ENCODE peak calls at places on chromosomes 16 and 17, in ten cellular contexts. W is cardiac muscle cell, E is sigmoid colon, Z is AG04449, R is PC-3, X is B cell, J is nephron progenitor cell, I is stomach, N is lower leg skin, F is PC-9. Q is an unnamed sample.

GRCh38 chr17:68771867-68772515 is 170.8 kb upstream of the FAM20A start:
- DNase-seq in W (peak), E (no peak), Z (no peak), R (peak), X (peak), J (no peak), I (no peak), N (no peak), F (no peak), Q (peak)

GRCh38 chr16:76910931-76911330 is 280.1 kb upstream of the MON1B start:
- DNase-seq in W (no peak), E (no peak), Z (peak), R (peak), X (no peak), J (no peak), I (no peak), N (no peak), F (no peak), Q (no peak)

GRCh38 chr17:42284566-42284965 is 3.7 kb upstream of the STAT5A start:
- DNase-seq in W (no peak), E (peak), Z (no peak), R (no peak), X (no peak), J (no peak), I (peak), N (no peak), F (no peak), Q (no peak)

GRCh38 chr17:559699-560378 is 154.8 kb downstream of the VPS53 start:
- DNase-seq in W (no peak), E (peak), Z (peak), R (peak), X (no peak), J (no peak), I (no peak), N (peak), F (peak), Q (no peak)

GRCh38 chr16:46789499-46790414 is 41.2 kb downstream of the C16orf87 start:
- DNase-seq in W (peak), E (peak), Z (no peak), R (peak), X (peak), J (peak), I (peak), N (peak), F (no peak), Q (peak)

GRCh38 chr17:64411999-64412771 is 21.5 kb upstream of the PECAM1 start:
- DNase-seq in W (peak), E (peak), Z (no peak), R (no peak), X (peak), J (peak), I (no peak), N (peak), F (no peak), Q (no peak)

GRCh38 chr17:70420876-70421445 is 251.6 kb downstream of the KCNJ2 start:
- DNase-seq in W (no peak), E (no peak), Z (no peak), R (no peak), X (no peak), J (no peak), I (no peak), N (no peak), F (peak), Q (no peak)

GRCh38 chr17:82319619-82320062 is 2.2 kb upstream of the CD7 start:
- DNase-seq in W (no peak), E (no peak), Z (no peak), R (no peak), X (no peak), J (no peak), I (no peak), N (no peak), F (no peak), Q (no peak)

GRCh38 chr16:14423344-14423743 is 206.7 kb downstream of the PARN start:
- DNase-seq in W (no peak), E (no peak), Z (no peak), R (peak), X (no peak), J (no peak), I (no peak), N (no peak), F (no peak), Q (no peak)

GRCh38 chr16:4611337-4612023 is 3.2 kb downstream of the UBALD1 start:
- DNase-seq in W (no peak), E (peak), Z (no peak), R (no peak), X (no peak), J (no peak), I (no peak), N (no peak), F (no peak), Q (no peak)

GRCh38 chr16:65739518-65739917 is 617.7 kb upstream of the CDH11 start:
- DNase-seq in W (no peak), E (no peak), Z (no peak), R (no peak), X (no peak), J (no peak), I (no peak), N (no peak), F (no peak), Q (peak)

GRCh38 chr16:55501549-55502322 is 7.1 kb upstream of the LPCAT2 start:
- DNase-seq in W (no peak), E (no peak), Z (no peak), R (peak), X (no peak), J (no peak), I (no peak), N (no peak), F (peak), Q (no peak)

GRCh38 chr16:54927125-54928015 is 3.3 kb upstream of the IRX5 start:
- DNase-seq in W (peak), E (no peak), Z (no peak), R (no peak), X (no peak), J (no peak), I (no peak), N (no peak), F (peak), Q (no peak)

GRCh38 chr16:77596243-77596642 is 126.1 kb upstream of the NUDT7 start:
- DNase-seq in W (no peak), E (no peak), Z (no peak), R (no peak), X (no peak), J (no peak), I (no peak), N (no peak), F (no peak), Q (no peak)

GRCh38 chr17:4204676-4205075 is 59.1 kb downstream of the ANKFY1 start:
- DNase-seq in W (no peak), E (peak), Z (peak), R (no peak), X (no peak), J (no peak), I (no peak), N (peak), F (no peak), Q (no peak)

GRCh38 chr17:28384281-28385036 is 13.0 kb downstream of the SARM1 start:
- DNase-seq in W (peak), E (no peak), Z (no peak), R (peak), X (peak), J (peak), I (peak), N (peak), F (peak), Q (no peak)

GRCh38 chr17:69012895-69013805 is 47.6 kb downstream of the ABCA9 start:
- DNase-seq in W (no peak), E (no peak), Z (no peak), R (peak), X (no peak), J (no peak), I (no peak), N (no peak), F (no peak), Q (no peak)

GRCh38 chr17:29567362-29568330 is 809 bp upstream of the ABHD15 start:
- DNase-seq in W (peak), E (peak), Z (no peak), R (peak), X (peak), J (peak), I (peak), N (peak), F (peak), Q (peak)

GRCh38 chr17:68301438-68301959 is 10.2 kb downstream of the ARSG start:
- DNase-seq in W (no peak), E (no peak), Z (no peak), R (no peak), X (no peak), J (no peak), I (no peak), N (no peak), F (peak), Q (no peak)

GRCh38 chr16:57667526-57668258 is 414 bp upstream of the ADGRG3 start:
- DNase-seq in W (no peak), E (no peak), Z (no peak), R (no peak), X (no peak), J (no peak), I (peak), N (no peak), F (peak), Q (no peak)

GRCh38 chr16:56121156-56121500 is 70.2 kb upstream of the GNAO1 start:
- DNase-seq in W (no peak), E (no peak), Z (no peak), R (no peak), X (peak), J (no peak), I (no peak), N (no peak), F (no peak), Q (peak)

GRCh38 chr17:82239926-82240505 is 11.2 kb downstream of the SLC16A3 start:
- DNase-seq in W (no peak), E (peak), Z (no peak), R (no peak), X (no peak), J (no peak), I (no peak), N (no peak), F (no peak), Q (no peak)

GRCh38 chr16:55056585-55057520 is 126.2 kb downstream of the IRX5 start:
- DNase-seq in W (peak), E (peak), Z (no peak), R (no peak), X (no peak), J (peak), I (no peak), N (no peak), F (no peak), Q (no peak)

GRCh38 chr17:58351710-58352017 is 337 bp downstream of the SUPT4H1 start:
- DNase-seq in W (no peak), E (no peak), Z (no peak), R (no peak), X (no peak), J (no peak), I (no peak), N (no peak), F (no peak), Q (no peak)

GRCh38 chr17:17906418-17907215 is 65.6 kb downstream of the TOM1L2 start:
- DNase-seq in W (no peak), E (peak), Z (no peak), R (peak), X (no peak), J (no peak), I (no peak), N (no peak), F (no peak), Q (no peak)

GRCh38 chr16:57304169-57305061 is 19.9 kb upstream of the PLLP start:
- DNase-seq in W (peak), E (peak), Z (peak), R (peak), X (no peak), J (no peak), I (peak), N (no peak), F (peak), Q (peak)

GRCh38 chr16:9047689-9048301 is 43.6 kb upstream of the HAPSTR1 start:
- DNase-seq in W (peak), E (peak), Z (peak), R (peak), X (no peak), J (no peak), I (peak), N (peak), F (peak), Q (peak)

GRCh38 chr17:79841369-79842135 is 2.3 kb upstream of the CBX4 start:
- DNase-seq in W (no peak), E (no peak), Z (no peak), R (no peak), X (peak), J (peak), I (no peak), N (no peak), F (no peak), Q (no peak)

GRCh38 chr16:84540194-84540593 is 35.7 kb upstream of the MEAK7 start:
- DNase-seq in W (no peak), E (no peak), Z (no peak), R (no peak), X (no peak), J (no peak), I (no peak), N (no peak), F (no peak), Q (no peak)

GRCh38 chr17:65564793-65565192 is 3.3 kb upstream of the AXIN2 start:
- DNase-seq in W (peak), E (peak), Z (no peak), R (no peak), X (no peak), J (peak), I (peak), N (no peak), F (no peak), Q (no peak)

GRCh38 chr17:77189148-77189547 is 48.4 kb downstream of the SEC14L1 start:
- DNase-seq in W (no peak), E (no peak), Z (no peak), R (no peak), X (peak), J (no peak), I (no peak), N (no peak), F (no peak), Q (peak)

GRCh38 chr17:61291457-61292311 is 108.0 kb upstream of the TBX2 start:
- DNase-seq in W (no peak), E (no peak), Z (no peak), R (no peak), X (no peak), J (no peak), I (no peak), N (no peak), F (no peak), Q (no peak)

GRCh38 chr16:84478172-84478948 is 26.1 kb downstream of the MEAK7 start:
- DNase-seq in W (no peak), E (no peak), Z (no peak), R (peak), X (no peak), J (no peak), I (peak), N (no peak), F (no peak), Q (no peak)

GRCh38 chr17:37488009-37488604 is 1.6 kb upstream of the DUSP14 start:
- DNase-seq in W (peak), E (no peak), Z (peak), R (peak), X (peak), J (no peak), I (no peak), N (no peak), F (peak), Q (peak)

GRCh38 chr17:77491921-77492445 is 351.2 kb downstream of the SEC14L1 start:
- DNase-seq in W (no peak), E (peak), Z (no peak), R (no peak), X (peak), J (no peak), I (no peak), N (no peak), F (no peak), Q (peak)

GRCh38 chr17:62648954-62649294 is 21.5 kb downstream of the MRC2 start:
- DNase-seq in W (no peak), E (peak), Z (no peak), R (no peak), X (no peak), J (no peak), I (no peak), N (no peak), F (no peak), Q (no peak)

GRCh38 chr17:77696151-77696719 is 262.3 kb upstream of the TNRC6C start:
- DNase-seq in W (peak), E (no peak), Z (no peak), R (no peak), X (no peak), J (peak), I (no peak), N (no peak), F (no peak), Q (no peak)

GRCh38 chr16:1427473-1428461 is 3.1 kb upstream of the PERCC1 start:
- DNase-seq in W (no peak), E (no peak), Z (no peak), R (no peak), X (no peak), J (no peak), I (no peak), N (no peak), F (no peak), Q (no peak)

GRCh38 chr16:1426734-1427451 is 4.0 kb upstream of the PERCC1 start:
- DNase-seq in W (no peak), E (no peak), Z (no peak), R (no peak), X (no peak), J (no peak), I (no peak), N (no peak), F (no peak), Q (no peak)

GRCh38 chr16:1429631-1430030 is 1.2 kb upstream of the PERCC1 start:
- DNase-seq in W (no peak), E (no peak), Z (no peak), R (no peak), X (no peak), J (no peak), I (no peak), N (no peak), F (no peak), Q (no peak)

GRCh38 chr16:1429026-1429425 is 1.9 kb upstream of the PERCC1 start:
- DNase-seq in W (no peak), E (no peak), Z (no peak), R (no peak), X (no peak), J (no peak), I (no peak), N (no peak), F (no peak), Q (no peak)

DNA sequence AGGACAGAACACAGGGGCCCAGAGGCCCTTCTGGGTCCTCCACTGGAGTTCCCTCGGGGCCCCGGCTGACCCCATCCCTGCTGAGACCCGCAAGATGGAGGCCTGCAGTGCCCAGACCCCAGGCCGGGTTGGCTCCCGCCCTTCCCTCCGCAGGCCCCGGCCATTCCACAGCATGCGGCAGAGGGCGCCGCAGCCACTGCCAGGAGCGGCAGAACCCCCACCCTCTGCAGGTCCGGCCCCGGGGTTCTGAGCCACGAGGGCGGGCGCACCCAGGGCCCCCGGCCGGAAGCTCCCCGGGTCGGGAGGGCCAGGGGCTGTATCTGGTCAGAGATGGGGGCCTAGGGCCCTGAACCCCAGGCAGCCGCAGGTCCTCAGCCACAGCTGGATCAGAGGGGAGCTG is 2.4 kb upstream of the PERCC1 start:
- DNase-seq in W (no peak), E (no peak), Z (no peak), R (no peak), X (peak), J (peak), I (no peak), N (no peak), F (no peak), Q (peak)
- TF ChIP-seq CTCF in W (peak), E (no peak), Z (peak), R (peak), X (peak), J (no peak), I (no peak), N (no peak), F (no peak), Q (peak)

GRCh38 chr16:45454-45853 is 8.0 kb downstream of the POLR3K start:
- DNase-seq in W (no peak), E (no peak), Z (no peak), R (peak), X (no peak), J (no peak), I (no peak), N (no peak), F (no peak), Q (no peak)
- TF ChIP-seq CTCF in W (no peak), E (no peak), Z (no peak), R (no peak), X (no peak), J (no peak), I (no peak), N (no peak), F (no peak), Q (no peak)

DNA sequence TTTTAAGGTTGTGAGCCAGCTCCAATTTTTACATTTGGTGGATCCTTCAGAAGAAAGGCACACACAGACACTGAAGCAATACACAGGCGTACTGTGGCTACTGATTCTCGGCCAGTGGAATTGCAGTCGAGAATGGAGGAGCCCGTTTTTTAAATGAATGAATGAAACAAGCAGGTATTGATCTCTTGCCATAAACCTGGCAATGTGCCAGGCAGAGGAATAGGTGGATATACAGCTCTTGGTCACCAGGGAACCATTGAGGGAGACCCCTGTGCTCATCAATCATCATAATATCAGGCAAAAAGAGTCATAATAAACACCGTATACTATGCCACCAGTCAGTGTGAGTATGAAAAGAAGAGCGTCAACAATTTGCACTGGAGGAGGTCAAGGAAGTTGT is 140.3 kb upstream of the FOXF1 start:
- DNase-seq in W (no peak), E (no peak), Z (no peak), R (no peak), X (no peak), J (no peak), I (no peak), N (no peak), F (no peak), Q (no peak)
- TF ChIP-seq CTCF in W (no peak), E (no peak), Z (no peak), R (no peak), X (no peak), J (no peak), I (no peak), N (no peak), F (no peak), Q (no peak)

GRCh38 chr17:78716814-78717393 is 65.2 kb downstream of the CYTH1 start:
- DNase-seq in W (no peak), E (peak), Z (no peak), R (peak), X (peak), J (no peak), I (peak), N (peak), F (no peak), Q (peak)
- TF ChIP-seq CTCF in W (no peak), E (no peak), Z (no peak), R (no peak), X (no peak), J (no peak), I (no peak), N (no peak), F (no peak), Q (no peak)

DNA sequence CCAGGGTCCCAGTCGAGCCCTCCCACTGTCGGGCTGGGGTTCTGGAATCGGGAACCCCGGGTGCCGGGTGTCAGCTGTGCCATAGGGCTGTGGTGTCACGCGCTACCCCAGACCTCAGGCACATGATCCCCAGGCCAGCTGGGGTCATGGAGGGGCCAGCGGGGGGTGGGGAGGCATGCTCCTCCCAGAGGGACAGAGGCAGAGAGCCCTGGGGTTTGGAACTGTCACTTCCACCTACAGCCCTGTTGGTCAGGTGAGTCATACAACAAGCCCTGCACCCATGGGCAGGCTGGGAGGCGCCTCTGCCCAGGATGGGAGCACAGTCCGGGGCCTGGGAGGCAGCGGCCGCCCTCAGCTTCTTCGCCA is 63.0 kb downstream of the BAIAP2 start:
- DNase-seq in W (no peak), E (peak), Z (no peak), R (peak), X (no peak), J (no peak), I (no peak), N (no peak), F (peak), Q (no peak)
- TF ChIP-seq CTCF in W (no peak), E (no peak), Z (no peak), R (no peak), X (no peak), J (no peak), I (no peak), N (no peak), F (no peak), Q (no peak)

GRCh38 chr17:5541610-5542202 is 42.6 kb downstream of the NLRP1 start:
- DNase-seq in W (no peak), E (no peak), Z (no peak), R (no peak), X (no peak), J (no peak), I (no peak), N (no peak), F (no peak), Q (no peak)
- TF ChIP-seq CTCF in W (no peak), E (no peak), Z (no peak), R (no peak), X (no peak), J (no peak), I (no peak), N (no peak), F (no peak), Q (no peak)

Q was measured in GM12865.